ENCODE peak calls at places on chromosomes 5 and 9, in ten cellular contexts. H is small intestine; B is ovary; C is CD8-positive, alpha-beta memory T cell; D is fibroblast of lung; G is GM23248; E is body of pancreas; J is spleen; F is uterus; Z is lower lobe of right lung. I is an unnamed sample.

GRCh38 chr9:16796304-16796825 is 74.1 kb downstream of the BNC2 start:
- DNase-seq in F (no peak), E (no peak), B (no peak), H (no peak), Z (no peak), J (no peak), D (no peak), G (no peak), C (no peak), I (no peak)

GRCh38 chr5:142977363-142978051 is 207.3 kb downstream of the ARHGAP26 start:
- DNase-seq in J (no peak), D (peak; percentile 97), Z (no peak), H (peak; percentile 26), F (no peak), C (peak; percentile 79), B (no peak), E (peak; percentile 41), G (peak; percentile 85), I (peak; percentile 44)

GRCh38 chr9:22307013-22307711 is 139.5 kb upstream of the DMRTA1 start:
- DNase-seq in F (no peak), J (no peak), Z (no peak), G (peak; percentile 78), C (no peak), B (no peak), H (peak; percentile 10), E (peak; percentile 63), D (peak; percentile 76), I (no peak)

GRCh38 chr5:138910546-138911185 is 35.5 kb upstream of the LRRTM2 start:
- DNase-seq in D (no peak), H (no peak), J (no peak), E (no peak), F (no peak), B (no peak), C (no peak), Z (no peak), G (peak; percentile 22), I (no peak)

GRCh38 chr9:33172256-33172678 is 5.1 kb upstream of the B4GALT1 start:
- DNase-seq in B (no peak), E (peak; percentile 54), F (no peak), Z (no peak), C (no peak), D (peak; percentile 74), J (no peak), G (peak; percentile 34), H (no peak), I (no peak)

GRCh38 chr5:103801681-103802080 is 239.1 kb upstream of the NUDT12 start:
- DNase-seq in D (peak; percentile 84), F (no peak), Z (no peak), C (no peak), H (no peak), B (no peak), E (no peak), J (no peak), G (no peak), I (peak; percentile 38)

GRCh38 chr5:178545941-178546674 is 44.1 kb downstream of the COL23A1 start:
- DNase-seq in H (no peak), D (no peak), J (peak; percentile 40), B (no peak), F (no peak), C (no peak), G (no peak), Z (no peak), E (no peak), I (no peak)

GRCh38 chr5:98415663-98416062 is 357.8 kb upstream of the RGMB start:
- DNase-seq in J (no peak), G (peak; percentile 40), H (no peak), D (peak; percentile 62), B (no peak), E (no peak), Z (no peak), C (no peak), F (no peak), I (no peak)

GRCh38 chr9:123335227-123335985 is 20.6 kb upstream of the CRB2 start:
- DNase-seq in E (peak; percentile 22), B (no peak), F (no peak), G (peak; percentile 93), C (no peak), H (no peak), J (no peak), D (peak; percentile 82), Z (no peak), I (peak; percentile 80)

GRCh38 chr5:142478116-142478515 is 153.3 kb upstream of the SPRY4 start:
- DNase-seq in J (no peak), H (no peak), C (no peak), Z (no peak), B (no peak), E (no peak), G (no peak), D (no peak), F (no peak), I (no peak)

GRCh38 chr5:14036947-14037346 is 92.5 kb upstream of the DNAH5 start:
- DNase-seq in C (no peak), F (no peak), H (no peak), D (peak; percentile 62), Z (no peak), B (no peak), E (no peak), G (peak; percentile 53), J (no peak), I (no peak)

GRCh38 chr5:91438871-91439270 is 55.8 kb upstream of the ARRDC3 start:
- DNase-seq in F (no peak), C (no peak), J (no peak), H (peak; percentile 63), E (no peak), Z (no peak), D (no peak), B (no peak), G (no peak), I (no peak)

GRCh38 chr5:121158433-121158832 is 693.2 kb upstream of the FTMT start:
- DNase-seq in Z (no peak), B (no peak), C (no peak), F (no peak), E (no peak), D (no peak), G (no peak), H (no peak), J (no peak), I (no peak)

GRCh38 chr5:15285901-15286583 is 213.9 kb upstream of the FBXL7 start:
- DNase-seq in D (peak; percentile 9), F (no peak), H (no peak), C (no peak), B (no peak), G (peak; percentile 65), Z (no peak), E (peak; percentile 22), J (no peak), I (peak; percentile 83)

GRCh38 chr5:154196955-154197652 is 6.6 kb downstream of the GALNT10 start:
- DNase-seq in D (peak; percentile 79), G (no peak), H (peak; percentile 37), C (no peak), J (no peak), F (no peak), B (no peak), E (no peak), Z (no peak), I (no peak)

GRCh38 chr5:119274767-119275130 is 81.1 kb upstream of the TNFAIP8 start:
- DNase-seq in J (no peak), H (no peak), F (no peak), B (no peak), G (peak; percentile 75), C (no peak), Z (no peak), E (no peak), D (peak; percentile 89), I (no peak)

GRCh38 chr9:83070257-83070656 is 7.3 kb upstream of the RASEF start:
- DNase-seq in E (no peak), B (no peak), F (no peak), Z (no peak), G (peak; percentile 87), J (no peak), H (no peak), C (no peak), D (peak; percentile 86), I (no peak)

GRCh38 chr5:95760291-95761191 is 29.4 kb downstream of the RHOBTB3 start:
- DNase-seq in D (peak; percentile 100), J (no peak), Z (no peak), E (no peak), C (no peak), G (peak; percentile 93), F (no peak), B (no peak), H (peak; percentile 64), I (peak; percentile 39)

GRCh38 chr5:144583493-144584154 is 413.0 kb downstream of the KCTD16 start:
- DNase-seq in C (no peak), E (peak; percentile 10), J (no peak), G (no peak), D (no peak), H (no peak), F (no peak), Z (no peak), B (no peak), I (no peak)
- H3K4me3 ChIP-seq in C (no peak overlapping the region), E (no peak overlapping the region), J (no peak overlapping the region), G (no peak overlapping the region), D (no peak overlapping the region), H (no peak overlapping the region), F (no peak overlapping the region), Z (no peak overlapping the region), B (no peak overlapping the region), I (no peak overlapping the region)

DNA sequence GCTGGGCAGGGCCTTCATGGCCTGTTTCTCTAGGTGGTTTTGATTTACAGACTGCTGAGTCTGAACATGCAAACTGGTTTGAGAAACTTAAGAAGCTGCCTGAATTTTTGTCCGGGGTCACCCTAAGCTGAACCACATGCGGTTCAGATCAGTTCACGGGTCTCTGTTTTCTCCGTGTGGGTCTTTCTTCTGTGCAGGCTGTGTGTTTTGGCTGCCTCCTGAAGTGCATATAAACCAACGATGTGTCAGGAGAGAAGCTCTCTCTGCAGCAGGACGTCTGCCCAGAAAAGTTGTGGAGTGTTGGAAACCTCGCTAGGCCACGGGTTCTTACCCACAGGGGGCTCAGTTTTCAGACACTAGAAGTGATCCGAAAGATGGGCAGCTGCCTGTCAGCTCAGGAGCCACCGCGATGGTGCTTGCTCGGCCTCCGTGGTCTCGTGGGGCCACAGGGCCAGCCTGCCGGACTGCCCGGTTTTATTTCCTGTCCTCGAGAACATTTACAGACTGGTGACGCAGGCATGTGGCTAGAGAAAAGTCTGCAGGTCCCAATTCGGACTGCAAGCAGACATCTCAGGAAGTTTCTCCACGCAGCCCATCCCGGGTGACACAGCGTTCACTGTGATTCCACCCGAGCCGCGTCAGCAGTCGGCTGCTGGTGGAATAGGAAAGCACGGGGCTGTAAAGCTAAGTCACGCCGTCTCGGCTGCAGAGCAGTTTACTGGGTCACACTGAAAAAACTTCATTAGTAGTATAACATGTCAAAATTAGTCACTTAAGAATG is 364.1 kb downstream of the IRX2 start:
- DNase-seq in E (no peak), J (no peak), B (no peak), C (no peak), D (no peak), H (no peak), G (peak; percentile 40), Z (no peak), F (no peak), I (no peak)
- H3K9me3 ChIP-seq in E (no peaks in the 10 kb centered on the region), J (no peaks in the 10 kb centered on the region), B (no peaks in the 10 kb centered on the region), C (no peaks in the 10 kb centered on the region), D (no peaks in the 10 kb centered on the region), H (no peaks in the 10 kb centered on the region), G (no peaks in the 10 kb centered on the region), Z (no peaks in the 10 kb centered on the region), F (no peaks in the 10 kb centered on the region), I (no peaks in the 10 kb centered on the region)

GRCh38 chr9:136426787-136427186 is 12.9 kb downstream of the INPP5E start:
- DNase-seq in G (no peak), B (no peak), C (no peak), E (no peak), D (peak; percentile 51), J (no peak), F (peak; percentile 45), H (no peak), Z (no peak), I (no peak)
- H3K4me3 ChIP-seq in G (no peak overlapping the region), B (no peak overlapping the region), C (no peak overlapping the region), E (no peak overlapping the region), D (no peak overlapping the region), J (no peak overlapping the region), F (no peak overlapping the region), H (no peak overlapping the region), Z (no peak overlapping the region), I (no peak overlapping the region)

GRCh38 chr5:3047212-3047774 is 295.8 kb upstream of the IRX2 start:
- DNase-seq in Z (no peak), H (no peak), F (no peak), B (no peak), E (no peak), D (no peak), G (no peak), C (no peak), J (no peak), I (no peak)
- H3K9me3 ChIP-seq in Z (no peaks in the 10 kb centered on the region), H (no peaks in the 10 kb centered on the region), F (no peaks in the 10 kb centered on the region), B (no peaks in the 10 kb centered on the region), E (no peaks in the 10 kb centered on the region), D (no peaks in the 10 kb centered on the region), G (no peaks in the 10 kb centered on the region), C (no peaks in the 10 kb centered on the region), J (peaks cover 20% of the 10 kb centered on the region), I (no peaks in the 10 kb centered on the region)